ENCODE peak calls at places on chromosomes 2 and 18, in five cellular contexts. J is Peyer's patch, Q is IMR-90, Z is GM23338, E is colonic mucosa. P is an unnamed sample.

GRCh38 chr18:48133675-48134251 is 203.3 kb upstream of the SMAD2 start:
- DNase-seq in Z (no peak), E (peak), Q (no peak), J (peak), P (no peak)

GRCh38 chr2:232636788-232637420 is 3.5 kb downstream of the EFHD1 start:
- DNase-seq in Q (no peak), Z (no peak), J (no peak), E (no peak), P (no peak)

GRCh38 chr2:210442457-210442856 is 34.1 kb downstream of the LANCL1 start:
- DNase-seq in Z (no peak), Q (no peak), J (no peak), E (no peak), P (no peak)

GRCh38 chr18:26482567-26482966 is 65.8 kb downstream of the KCTD1 start:
- DNase-seq in Q (no peak), J (no peak), E (no peak), Z (peak), P (no peak)

GRCh38 chr2:191942114-191943103 is 95.5 kb upstream of the CAVIN2 start:
- DNase-seq in Z (no peak), E (no peak), Q (peak), J (no peak), P (no peak)

GRCh38 chr2:27653397-27653796 is 10.0 kb downstream of the SUPT7L start:
- DNase-seq in J (no peak), Q (peak), E (no peak), Z (no peak), P (no peak)

GRCh38 chr18:44671914-44672313 is 8.8 kb upstream of the SETBP1 start:
- DNase-seq in Q (no peak), E (no peak), Z (no peak), J (no peak), P (no peak)

GRCh38 chr2:240463866-240464481 is 28.5 kb downstream of the GPC1 start:
- DNase-seq in E (peak), J (peak), Z (no peak), Q (no peak), P (peak)

GRCh38 chr18:27844416-27844792 is 332.5 kb downstream of the CDH2 start:
- DNase-seq in E (no peak), Q (peak), Z (no peak), J (no peak), P (no peak)

GRCh38 chr2:113157108-113157896 is 16.5 kb upstream of the PSD4 start:
- DNase-seq in Z (peak), E (peak), Q (no peak), J (peak), P (no peak)

GRCh38 chr18:400466-400865 is 100.0 kb downstream of the COLEC12 start:
- DNase-seq in Q (peak), Z (no peak), J (peak), E (peak), P (no peak)

GRCh38 chr2:70089220-70089945 is 2.1 kb downstream of the PCBP1 start:
- DNase-seq in Z (peak), E (no peak), J (peak), Q (no peak), P (peak)

GRCh38 chr2:5587726-5588125 is 104.5 kb upstream of the SOX11 start:
- DNase-seq in Q (no peak), E (no peak), Z (no peak), J (no peak), P (no peak)

GRCh38 chr2:220664272-220665107 is 907.6 kb downstream of the EPHA4 start:
- DNase-seq in Z (no peak), J (no peak), Q (peak), E (no peak), P (no peak)

GRCh38 chr18:55546873-55547704 is 40.9 kb downstream of the TCF4 start:
- DNase-seq in J (no peak), Q (peak), Z (no peak), E (peak), P (no peak)

GRCh38 chr2:204900487-204900886 is 355.2 kb downstream of the PARD3B start:
- DNase-seq in J (no peak), E (no peak), Z (no peak), Q (no peak), P (no peak)

GRCh38 chr2:158359846-158360245 is 96.7 kb downstream of the CCDC148 start:
- DNase-seq in J (no peak), Q (peak), Z (peak), E (peak), P (no peak)

GRCh38 chr2:37880546-37880945 is 44.5 kb upstream of the RMDN2 start:
- DNase-seq in Z (no peak), J (no peak), Q (no peak), E (no peak), P (no peak)

GRCh38 chr2:234368861-234369261 is 128.0 kb downstream of the ARL4C start:
- DNase-seq in Z (no peak), J (peak), E (no peak), Q (peak), P (no peak)

GRCh38 chr2:197356136-197356535 is 45.6 kb upstream of the ANKRD44 start:
- DNase-seq in Q (no peak), J (no peak), E (no peak), Z (peak), P (no peak)

GRCh38 chr2:98334439-98335078 is 11.7 kb upstream of the CNGA3 start:
- DNase-seq in Z (peak), J (no peak), E (no peak), Q (peak), P (no peak)

GRCh38 chr2:9255416-9255815 is 48.8 kb downstream of the ASAP2 start:
- DNase-seq in E (no peak), Q (no peak), Z (no peak), J (no peak), P (no peak)

GRCh38 chr18:765764-766549 is 46.1 kb downstream of the YES1 start:
- DNase-seq in Q (no peak), E (no peak), Z (no peak), J (no peak), P (no peak)

GRCh38 chr18:23453657-23454011 is 547 bp downstream of the RIOK3 start:
- DNase-seq in J (no peak), Q (peak), E (no peak), Z (no peak), P (no peak)

GRCh38 chr2:36655456-36655855 is 41.1 kb upstream of the VIT start:
- DNase-seq in Z (no peak), J (no peak), Q (peak), E (no peak), P (no peak)

GRCh38 chr2:20697322-20697934 is 30.5 kb downstream of the GDF7 start:
- DNase-seq in E (no peak), Q (no peak), J (no peak), Z (no peak), P (no peak)

GRCh38 chr2:171675810-171676345 is 11.4 kb upstream of the DYNC1I2 start:
- DNase-seq in E (no peak), Q (no peak), J (no peak), Z (peak), P (no peak)

GRCh38 chr2:189854956-189855355 is 70.7 kb downstream of the PMS1 start:
- DNase-seq in Z (no peak), Q (peak), J (no peak), E (no peak), P (no peak)

GRCh38 chr2:39338502-39338901 is 94.7 kb upstream of the CDKL4 start:
- DNase-seq in E (no peak), Z (no peak), J (no peak), Q (no peak), P (no peak)

GRCh38 chr2:16223071-16223470 is 282.7 kb downstream of the MYCN start:
- DNase-seq in J (no peak), Z (no peak), E (no peak), Q (no peak), P (no peak)

GRCh38 chr2:239742377-239742776 is 282.8 kb downstream of the NDUFA10 start:
- DNase-seq in E (no peak), Q (no peak), Z (no peak), J (no peak), P (no peak)

GRCh38 chr18:13379930-13380665 is 161.5 kb downstream of the LDLRAD4 start:
- DNase-seq in J (peak), E (no peak), Q (no peak), Z (no peak), P (no peak)

GRCh38 chr2:52821631-52822030 is 946.0 kb upstream of the CHAC2 start:
- DNase-seq in Z (peak), E (no peak), J (no peak), Q (peak), P (no peak)

GRCh38 chr18:31419457-31419932 is 28.0 kb upstream of the DSG3 start:
- DNase-seq in Q (no peak), Z (no peak), J (no peak), E (no peak), P (no peak)

GRCh38 chr18:26190506-26190905 is 35.7 kb upstream of the TAF4B start:
- DNase-seq in E (no peak), Q (no peak), Z (no peak), J (peak), P (no peak)

GRCh38 chr2:74481961-74482800 is 617 bp downstream of the CCDC142 start:
- DNase-seq in E (no peak), Q (no peak), Z (peak), J (no peak), P (no peak)

GRCh38 chr18:55775972-55776371 is 188.0 kb upstream of the TCF4 start:
- DNase-seq in E (no peak), Q (no peak), Z (no peak), J (no peak), P (no peak)

GRCh38 chr2:164896634-164897033 is 55.0 kb upstream of the COBLL1 start:
- DNase-seq in Z (no peak), Q (peak), E (no peak), J (peak), P (no peak)

DNA sequence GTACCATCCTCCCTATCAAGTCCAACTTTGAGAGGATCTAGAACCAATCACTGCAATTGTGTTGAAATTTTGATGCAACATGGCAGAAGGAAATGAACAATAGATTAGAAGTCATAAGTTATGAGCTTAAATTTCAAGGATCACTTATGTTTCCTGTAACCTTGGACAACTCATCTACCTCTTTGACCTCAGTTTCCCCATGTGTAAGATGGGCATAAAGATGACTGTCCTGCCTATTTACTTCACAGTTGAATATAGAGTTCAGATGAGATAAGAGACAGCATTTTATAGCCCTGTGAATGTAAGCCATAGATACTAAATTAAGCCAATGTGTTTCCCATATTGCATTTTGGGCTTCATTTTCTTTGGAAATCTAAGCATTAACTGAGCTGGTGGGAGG is 13.0 kb downstream of the CD28 start:
- DNase-seq in Q (no peak), J (no peak), E (no peak), Z (no peak), P (no peak)
- H3K4me3 ChIP-seq in Q (no peak), J (no peak), E (no peak), Z (no peak), P (no peak)

GRCh38 chr2:47017541-47017940 is 101.9 kb upstream of the MCFD2 start:
- DNase-seq in J (no peak), E (no peak), Z (no peak), Q (no peak), P (no peak)

GRCh38 chr2:47015206-47015605 is 99.6 kb upstream of the MCFD2 start:
- DNase-seq in Q (no peak), J (no peak), E (no peak), Z (no peak), P (no peak)

GRCh38 chr2:47015730-47016129 is 100.1 kb upstream of the MCFD2 start:
- DNase-seq in Q (no peak), Z (no peak), E (no peak), J (no peak), P (no peak)

GRCh38 chr2:47014564-47015051 is 99.0 kb upstream of the MCFD2 start:
- DNase-seq in Q (no peak), Z (no peak), E (no peak), J (no peak), P (no peak)

GRCh38 chr2:47016172-47016913 is 100.7 kb upstream of the MCFD2 start:
- DNase-seq in Q (peak), J (no peak), E (peak), Z (peak), P (no peak)
- TF ChIP-seq CTCF in Q (peak), J (no peak), E (no peak), Z (no peak), P (no peak)

GRCh38 chr2:96205238-96205637 is 3.4 kb downstream of the STARD7 start:
- DNase-seq in E (no peak), Z (no peak), Q (no peak), J (no peak), P (no peak)
- H3K27ac ChIP-seq in E (peak), Z (no peak), Q (no peak), J (peak), P (peak)

GRCh38 chr18:76819411-76820136 is 2.8 kb upstream of the ZNF236 start:
- DNase-seq in J (no peak), Z (no peak), Q (no peak), E (no peak), P (no peak)
- H3K4me3 ChIP-seq in J (no peak), Z (no peak), Q (no peak), E (no peak), P (no peak)

GRCh38 chr18:67463829-67464228 is 52.7 kb downstream of the DSEL start:
- DNase-seq in E (no peak), Z (peak), Q (no peak), J (no peak), P (no peak)
- TF ChIP-seq CTCF in E (no peak), Z (peak), Q (no peak), J (no peak), P (no peak)